ENCODE peak calls at places on chromosomes 5 and 9, in eight cellular contexts. P, H, Z, C, Y, L, A and J are unnamed samples.

GRCh38 chr9:130500340-130500771 is 55.6 kb downstream of the ASS1 start:
- DNase-seq in P (no peak), H (no peak), Z (no peak), C (no peak), Y (no peak), L (no peak), A (no peak), J (no peak)

GRCh38 chr5:136020383-136021015 is 8.3 kb upstream of the TGFBI start:
- DNase-seq in P (peak), H (no peak), Z (peak), C (peak), Y (peak), L (peak), A (no peak), J (peak)

GRCh38 chr9:111598730-111599091 is 736 bp downstream of the PTGR1 start:
- DNase-seq in P (no peak), H (no peak), Z (peak), C (peak), Y (peak), L (peak), A (no peak), J (peak)

GRCh38 chr9:34957492-34958410 is at the start of gene PHF24:
- DNase-seq in P (no peak), H (peak), Z (peak), C (no peak), Y (no peak), L (no peak), A (no peak), J (no peak)

GRCh38 chr9:97737429-97737828 is 40.3 kb upstream of the XPA start:
- DNase-seq in P (no peak), H (no peak), Z (peak), C (peak), Y (no peak), L (no peak), A (no peak), J (no peak)

GRCh38 chr9:131399972-131400371 is 6.1 kb downstream of the PRRC2B start:
- DNase-seq in P (no peak), H (no peak), Z (no peak), C (no peak), Y (no peak), L (no peak), A (no peak), J (no peak)

GRCh38 chr5:67160985-67161384 is 35.6 kb downstream of the CD180 start:
- DNase-seq in P (peak), H (no peak), Z (peak), C (peak), Y (peak), L (no peak), A (no peak), J (no peak)

GRCh38 chr5:179141867-179142266 is 81.7 kb downstream of the ZNF354C start:
- DNase-seq in P (no peak), H (no peak), Z (no peak), C (no peak), Y (no peak), L (no peak), A (no peak), J (no peak)

GRCh38 chr5:135859656-135860055 is 25.2 kb downstream of the SLC25A48 start:
- DNase-seq in P (no peak), H (no peak), Z (no peak), C (no peak), Y (no peak), L (no peak), A (no peak), J (no peak)

GRCh38 chr9:23887781-23888180 is 61.7 kb upstream of the ELAVL2 start:
- DNase-seq in P (no peak), H (no peak), Z (no peak), C (no peak), Y (no peak), L (no peak), A (no peak), J (no peak)

GRCh38 chr5:77946381-77947050 is 170.4 kb upstream of the TBCA start:
- DNase-seq in P (no peak), H (no peak), Z (no peak), C (no peak), Y (no peak), L (no peak), A (no peak), J (no peak)

GRCh38 chr9:91078041-91078441 is 276.4 kb downstream of the SYK start:
- DNase-seq in P (peak), H (no peak), Z (no peak), C (no peak), Y (peak), L (no peak), A (no peak), J (peak)

GRCh38 chr5:52007230-52007858 is 624.1 kb downstream of the ISL1 start:
- DNase-seq in P (no peak), H (peak), Z (peak), C (peak), Y (peak), L (no peak), A (no peak), J (peak)

GRCh38 chr9:109110326-109111014 is 9.3 kb downstream of the TMEM245 start:
- DNase-seq in P (no peak), H (no peak), Z (peak), C (peak), Y (peak), L (no peak), A (no peak), J (peak)

GRCh38 chr9:127971357-127972315 is 9.2 kb downstream of the EEIG1 start:
- DNase-seq in P (no peak), H (peak), Z (no peak), C (no peak), Y (no peak), L (peak), A (no peak), J (no peak)

GRCh38 chr5:311963-312362 is 9.6 kb upstream of the AHRR start:
- DNase-seq in P (no peak), H (no peak), Z (no peak), C (no peak), Y (no peak), L (no peak), A (no peak), J (no peak)

GRCh38 chr9:136669791-136670464 is 7.2 kb downstream of the EGFL7 start:
- DNase-seq in P (no peak), H (no peak), Z (no peak), C (no peak), Y (no peak), L (no peak), A (no peak), J (no peak)

GRCh38 chr5:172110921-172111873 is 76.8 kb downstream of the STK10 start:
- DNase-seq in P (no peak), H (peak), Z (peak), C (peak), Y (peak), L (no peak), A (peak), J (peak)

GRCh38 chr9:124040935-124041816 is 29.6 kb downstream of the LHX2 start:
- DNase-seq in P (no peak), H (peak), Z (no peak), C (no peak), Y (peak), L (no peak), A (peak), J (no peak)

GRCh38 chr9:84815554-84815953 is 146.0 kb downstream of the NTRK2 start:
- DNase-seq in P (no peak), H (no peak), Z (no peak), C (no peak), Y (no peak), L (no peak), A (no peak), J (no peak)

GRCh38 chr5:38830521-38831051 is 15.2 kb upstream of the OSMR start:
- DNase-seq in P (no peak), H (no peak), Z (peak), C (no peak), Y (no peak), L (no peak), A (no peak), J (peak)

GRCh38 chr9:129569506-129570449 is 51.1 kb downstream of the C9orf50 start:
- DNase-seq in P (no peak), H (no peak), Z (no peak), C (no peak), Y (no peak), L (no peak), A (no peak), J (no peak)

GRCh38 chr9:32486839-32487562 is 39.0 kb downstream of the RIGI start:
- DNase-seq in P (no peak), H (no peak), Z (no peak), C (peak), Y (no peak), L (no peak), A (no peak), J (peak)

GRCh38 chr5:6457592-6457991 is 8.9 kb downstream of the UBE2QL1 start:
- DNase-seq in P (no peak), H (no peak), Z (no peak), C (no peak), Y (no peak), L (no peak), A (no peak), J (no peak)

DNA sequence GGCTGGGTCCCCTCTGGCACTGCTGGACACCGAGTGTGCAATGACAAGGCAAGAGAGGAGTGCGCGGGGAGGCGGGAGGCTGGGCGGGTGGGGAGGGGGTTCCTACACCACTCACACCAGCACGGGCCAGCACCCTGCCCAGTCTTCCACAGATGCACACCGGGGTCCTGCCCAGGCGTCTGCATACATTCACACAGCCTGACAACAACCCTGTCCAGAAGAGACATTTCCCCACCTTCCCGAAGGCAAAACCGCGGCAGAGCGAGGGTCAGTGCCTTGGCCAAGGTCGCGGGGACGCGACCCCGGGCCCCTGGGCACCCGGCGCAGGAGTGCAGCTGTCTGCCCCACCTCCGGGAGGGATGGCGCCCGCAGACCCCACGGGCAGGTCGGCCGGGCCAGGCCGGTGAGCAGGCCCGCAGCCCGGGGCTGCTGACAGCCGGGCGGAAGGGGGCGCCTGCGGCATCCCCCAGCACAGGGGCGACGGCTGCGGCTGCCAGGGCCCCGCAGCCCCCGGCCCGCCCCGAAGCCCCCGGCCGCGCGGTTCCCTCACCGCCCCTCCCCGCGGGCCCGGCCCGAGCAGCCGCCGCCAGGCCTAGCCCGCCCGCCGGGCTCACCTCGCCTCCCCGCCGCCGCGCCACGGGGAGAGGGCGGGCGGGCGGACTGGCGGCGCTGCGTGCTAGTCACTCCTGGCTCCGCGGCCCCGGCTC is 496 bp downstream of the MAPK9 start:
- DNase-seq in P (no peak), H (peak), Z (peak), C (no peak), Y (no peak), L (no peak), A (no peak), J (no peak)
- TF ChIP-seq CTCF in P (peak), H (no peak), Z (peak), C (peak), Y (peak), L (no peak), A (no peak), J (peak)

GRCh38 chr5:91264311-91265051 is 118.6 kb downstream of the ARRDC3 start:
- DNase-seq in P (no peak), H (no peak), Z (no peak), C (no peak), Y (no peak), L (no peak), A (no peak), J (no peak)

GRCh38 chr5:91271999-91272398 is 111.1 kb downstream of the ARRDC3 start:
- DNase-seq in P (no peak), H (peak), Z (no peak), C (no peak), Y (no peak), L (no peak), A (no peak), J (no peak)

GRCh38 chr5:91263898-91264297 is 119.2 kb downstream of the ARRDC3 start:
- DNase-seq in P (no peak), H (no peak), Z (no peak), C (no peak), Y (no peak), L (no peak), A (no peak), J (no peak)

GRCh38 chr5:91269198-91269597 is 113.9 kb downstream of the ARRDC3 start:
- DNase-seq in P (no peak), H (peak), Z (no peak), C (no peak), Y (no peak), L (no peak), A (no peak), J (no peak)

DNA sequence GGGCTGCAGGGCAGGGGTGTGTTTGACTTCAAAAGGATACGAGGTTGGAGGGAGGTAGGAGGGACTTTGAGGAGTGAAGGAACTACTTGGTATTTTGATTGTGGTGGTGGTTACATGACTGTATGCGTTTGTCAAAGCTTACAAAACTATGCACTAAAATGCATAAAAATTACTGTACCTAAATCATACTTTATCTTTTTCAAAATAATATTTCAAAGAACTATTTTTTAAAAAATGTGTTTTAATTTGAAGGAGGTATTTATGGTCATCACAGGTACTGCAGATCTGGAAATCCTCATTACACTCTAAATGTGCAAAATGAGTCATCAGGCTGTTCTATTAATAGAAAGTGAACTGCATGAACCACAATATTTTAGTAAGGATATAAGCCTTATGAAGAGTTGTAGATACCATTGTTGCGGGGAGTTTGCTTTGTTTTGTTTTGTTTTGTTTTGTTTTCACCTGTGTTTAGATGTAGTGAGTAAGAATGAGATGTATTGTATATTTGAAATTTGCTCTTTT is 116.9 kb downstream of the ARRDC3 start:
- DNase-seq in P (peak), H (peak), Z (peak), C (peak), Y (peak), L (no peak), A (no peak), J (peak)
- TF ChIP-seq CTCF in P (no peak), H (peak), Z (peak), C (no peak), Y (peak), L (peak), A (no peak), J (no peak)

GRCh38 chr5:155023320-155023719 is 9.8 kb downstream of the KIF4B start:
- DNase-seq in P (no peak), H (no peak), Z (no peak), C (no peak), Y (no peak), L (no peak), A (no peak), J (no peak)

GRCh38 chr5:155025890-155026289 is 12.3 kb downstream of the KIF4B start:
- DNase-seq in P (no peak), H (no peak), Z (no peak), C (no peak), Y (no peak), L (no peak), A (no peak), J (no peak)

GRCh38 chr5:155029240-155029639 is 15.7 kb downstream of the KIF4B start:
- DNase-seq in P (no peak), H (no peak), Z (no peak), C (no peak), Y (no peak), L (no peak), A (no peak), J (no peak)

GRCh38 chr5:155024015-155024414 is 10.5 kb downstream of the KIF4B start:
- DNase-seq in P (no peak), H (no peak), Z (no peak), C (no peak), Y (no peak), L (no peak), A (no peak), J (no peak)

GRCh38 chr5:155027993-155028629 is 14.6 kb downstream of the KIF4B start:
- DNase-seq in P (no peak), H (no peak), Z (peak), C (no peak), Y (peak), L (no peak), A (no peak), J (no peak)
- TF ChIP-seq CTCF in P (peak), H (peak), Z (peak), C (peak), Y (peak), L (no peak), A (no peak), J (peak)

DNA sequence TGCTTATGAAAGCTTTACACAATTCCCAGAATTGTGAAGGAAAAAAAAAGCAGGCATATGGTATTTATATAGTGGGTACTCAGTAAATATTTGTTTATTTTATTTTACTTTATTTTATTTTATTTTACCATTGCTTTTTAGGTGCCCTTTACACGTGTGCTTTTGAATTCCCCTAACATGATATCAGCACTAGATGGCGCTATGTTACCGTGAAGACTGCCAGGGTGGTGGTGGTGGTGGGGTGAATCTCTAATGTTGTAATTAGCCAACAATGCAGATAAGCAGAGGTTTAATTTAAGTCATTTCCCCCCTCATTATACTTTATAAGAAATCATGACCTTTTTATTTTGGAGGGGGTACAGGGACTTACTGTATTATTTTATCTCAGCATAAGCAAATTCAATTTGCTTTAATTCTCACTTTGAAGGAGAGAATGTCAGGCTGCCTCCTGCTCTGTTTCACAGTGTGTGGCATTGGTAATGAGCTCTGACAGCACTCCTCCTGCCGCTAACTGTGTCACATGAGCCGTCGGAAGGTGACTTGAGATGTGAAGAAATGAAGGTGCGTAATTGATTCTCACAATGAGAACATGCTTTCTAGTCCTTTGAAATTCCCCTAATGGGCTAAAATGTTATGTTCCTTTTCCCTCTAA is 165.6 kb downstream of the YTHDC2 start:
- DNase-seq in P (no peak), H (peak), Z (peak), C (peak), Y (peak), L (no peak), A (no peak), J (peak)
- TF ChIP-seq CTCF in P (peak), H (peak), Z (peak), C (peak), Y (peak), L (peak), A (peak), J (peak)

GRCh38 chr5:1332461-1333001 is 12.4 kb downstream of the CLPTM1L start:
- DNase-seq in P (no peak), H (no peak), Z (no peak), C (no peak), Y (no peak), L (no peak), A (no peak), J (no peak)
- TF ChIP-seq CTCF in P (no peak), H (no peak), Z (no peak), C (no peak), Y (no peak), L (no peak), A (no peak), J (no peak)

GRCh38 chr5:140205952-140206351 is 31.0 kb downstream of the CYSTM1 start:
- DNase-seq in P (no peak), H (no peak), Z (no peak), C (no peak), Y (no peak), L (no peak), A (no peak), J (no peak)
- TF ChIP-seq CTCF in P (no peak), H (no peak), Z (no peak), C (peak), Y (no peak), L (no peak), A (no peak), J (no peak)